ENCODE peak calls at places on chromosomes 3 and 15, in seven cellular contexts. Q, D, B, V, X, C and T are unnamed samples.

GRCh38 chr3:10530241-10530640 is 24.9 kb upstream of the ATP2B2 start:
- DNase-seq in X (no peak), B (no peak), D (no peak), V (no peak), C (no peak), Q (no peak), T (no peak)

GRCh38 chr3:10725067-10725466 is 91.0 kb upstream of the SLC6A11 start:
- DNase-seq in V (peak; percentile 3), C (peak; percentile 31), Q (no peak), B (no peak), X (no peak), D (no peak), T (no peak)

GRCh38 chr3:123791898-123792297 is 92.2 kb downstream of the MYLK start:
- DNase-seq in C (peak; percentile 59), X (no peak), Q (no peak), D (no peak), V (no peak), B (no peak), T (peak; percentile 35)

GRCh38 chr15:60854858-60855568 is 374.1 kb downstream of the RORA start:
- DNase-seq in B (no peak), V (no peak), X (no peak), Q (no peak), D (no peak), C (peak; percentile 8), T (no peak)

GRCh38 chr3:68876112-68876713 is 56.1 kb downstream of the TAFA4 start:
- DNase-seq in D (no peak), V (peak; percentile 29), C (peak; percentile 76), X (no peak), Q (peak; percentile 49), B (no peak), T (peak; percentile 50)

GRCh38 chr3:127056281-127056680 is 73.4 kb downstream of the PLXNA1 start:
- DNase-seq in D (no peak), B (no peak), X (peak; percentile 13), C (no peak), V (no peak), Q (no peak), T (no peak)

GRCh38 chr3:149128856-149129255 is 582 bp upstream of the HPS3 start:
- DNase-seq in X (no peak), C (peak; percentile 15), B (no peak), D (no peak), Q (no peak), V (no peak), T (no peak)

GRCh38 chr15:101479342-101479845 is 10.1 kb downstream of the PCSK6 start:
- DNase-seq in D (no peak), X (no peak), V (no peak), Q (no peak), B (no peak), C (no peak), T (no peak)

GRCh38 chr3:94226058-94226457 is 163.2 kb downstream of the NSUN3 start:
- DNase-seq in Q (no peak), D (no peak), B (no peak), C (peak; percentile 67), X (no peak), V (no peak), T (peak; percentile 73)

GRCh38 chr15:50890751-50891150 is 17.7 kb upstream of the AP4E1 start:
- DNase-seq in X (no peak), Q (no peak), D (no peak), B (no peak), V (no peak), C (no peak), T (no peak)

GRCh38 chr3:87350367-87351199 is 74.2 kb upstream of the POU1F1 start:
- DNase-seq in C (peak; percentile 49), B (no peak), Q (peak; percentile 35), V (peak; percentile 15), X (no peak), D (no peak), T (peak; percentile 20)

GRCh38 chr15:48582472-48583235 is 62.9 kb downstream of the FBN1 start:
- DNase-seq in B (no peak), Q (no peak), D (no peak), V (peak; percentile 96), X (peak; percentile 27), C (peak; percentile 96), T (no peak)

GRCh38 chr3:65277788-65278187 is 590.0 kb upstream of the ADAMTS9 start:
- DNase-seq in X (no peak), B (no peak), D (no peak), V (no peak), C (no peak), Q (no peak), T (no peak)

GRCh38 chr3:38964646-38965045 is 87.1 kb downstream of the SCN11A start:
- DNase-seq in B (no peak), D (no peak), V (no peak), X (no peak), Q (no peak), C (no peak), T (no peak)

GRCh38 chr15:44735482-44736260 is 657 bp upstream of the TRIM69 start:
- DNase-seq in V (no peak), D (no peak), C (no peak), Q (peak; percentile 38), B (no peak), X (peak; percentile 64), T (no peak)

GRCh38 chr3:171055336-171056178 is 29.0 kb upstream of the SLC2A2 start:
- DNase-seq in B (no peak), X (no peak), Q (no peak), V (no peak), D (no peak), C (peak; percentile 49), T (peak; percentile 46)

GRCh38 chr3:37519236-37519635 is 342.4 kb upstream of the CTDSPL start:
- DNase-seq in C (no peak), B (no peak), V (no peak), D (no peak), Q (no peak), X (no peak), T (no peak)

GRCh38 chr15:28896944-28897343 is 11.2 kb downstream of the APBA2 start:
- DNase-seq in B (no peak), X (no peak), V (no peak), C (peak; percentile 82), Q (no peak), D (no peak), T (peak; percentile 74)

GRCh38 chr3:144771401-144771870 is 799.8 kb downstream of the DIPK2A start:
- DNase-seq in D (no peak), X (no peak), V (peak; percentile 44), Q (no peak), C (peak; percentile 62), B (no peak), T (peak; percentile 56)

GRCh38 chr15:96273317-96274086 is 57.0 kb upstream of the NR2F2 start:
- DNase-seq in C (peak; percentile 100), D (no peak), V (peak; percentile 90), B (no peak), X (no peak), Q (no peak), T (peak; percentile 98)

GRCh38 chr3:192408007-192408655 is 319.2 kb downstream of the FGF12 start:
- DNase-seq in D (no peak), V (no peak), Q (no peak), X (peak; percentile 39), B (no peak), C (no peak), T (no peak)

GRCh38 chr3:114079761-114080160 is 23.2 kb downstream of the QTRT2 start:
- DNase-seq in B (no peak), Q (no peak), D (no peak), V (no peak), C (peak; percentile 6), X (no peak), T (no peak)

GRCh38 chr3:125512135-125512920 is 7.7 kb downstream of the SNX4 start:
- DNase-seq in V (no peak), D (no peak), B (no peak), Q (no peak), X (no peak), C (peak; percentile 41), T (peak; percentile 77)